ENCODE peak calls at places on chromosome 1, in four cellular contexts. One of them, this sample, is unnamed.

GRCh38 chr1:27391511-27392095 is 819 bp upstream of the GPR3 start:
- DNase-seq in IMR-90: peak; percentile 57
- DNase-seq in mesenchymal stem cell: no peak
- DNase-seq in H9: peak; percentile 86
- DNase-seq in this sample: peak; percentile 82

GRCh38 chr1:207981976-207982375 is 71.1 kb upstream of the CD34 start:
- DNase-seq in IMR-90: no peak
- DNase-seq in mesenchymal stem cell: no peak
- DNase-seq in H9: peak; percentile 78
- DNase-seq in this sample: peak; percentile 77

GRCh38 chr1:84370831-84371394 is 27.4 kb upstream of the DNASE2B start:
- DNase-seq in IMR-90: peak; percentile 88
- DNase-seq in mesenchymal stem cell: peak; percentile 89
- DNase-seq in H9: no peak
- DNase-seq in this sample: no peak

GRCh38 chr1:47675047-47675675 is 237.3 kb downstream of the FOXD2 start:
- DNase-seq in IMR-90: no peak
- DNase-seq in mesenchymal stem cell: no peak
- DNase-seq in H9: peak; percentile 27
- DNase-seq in this sample: peak; percentile 30

GRCh38 chr1:6700853-6701436 is 671 bp downstream of the DNAJC11 start:
- DNase-seq in IMR-90: no peak
- DNase-seq in mesenchymal stem cell: peak; percentile 30
- DNase-seq in H9: no peak
- DNase-seq in this sample: peak; percentile 55

GRCh38 chr1:3905266-3905952 is 5.3 kb upstream of the C1orf174 start:
- DNase-seq in IMR-90: no peak
- DNase-seq in mesenchymal stem cell: no peak
- DNase-seq in H9: no peak
- DNase-seq in this sample: no peak

GRCh38 chr1:208090776-208091291 is 153.3 kb downstream of the PLXNA2 start:
- DNase-seq in IMR-90: no peak
- DNase-seq in mesenchymal stem cell: no peak
- DNase-seq in H9: no peak
- DNase-seq in this sample: no peak

GRCh38 chr1:38783659-38784229 is 75.8 kb downstream of the RRAGC start:
- DNase-seq in IMR-90: no peak
- DNase-seq in mesenchymal stem cell: no peak
- DNase-seq in H9: no peak
- DNase-seq in this sample: no peak

GRCh38 chr1:26287033-26287711 is 7.3 kb downstream of the SH3BGRL3 start:
- DNase-seq in IMR-90: peak; percentile 21
- DNase-seq in mesenchymal stem cell: peak; percentile 21
- DNase-seq in H9: peak; percentile 24
- DNase-seq in this sample: no peak

GRCh38 chr1:65011983-65012382 is 45.6 kb upstream of the JAK1 start:
- DNase-seq in IMR-90: no peak
- DNase-seq in mesenchymal stem cell: no peak
- DNase-seq in H9: no peak
- DNase-seq in this sample: no peak

GRCh38 chr1:93080424-93080823 is 1.3 kb downstream of the MTF2 start:
- DNase-seq in IMR-90: peak; percentile 83
- DNase-seq in mesenchymal stem cell: peak; percentile 76
- DNase-seq in H9: no peak
- DNase-seq in this sample: peak; percentile 80

GRCh38 chr1:167499106-167499505 is 19.2 kb downstream of the CD247 start:
- DNase-seq in IMR-90: no peak
- DNase-seq in mesenchymal stem cell: no peak
- DNase-seq in H9: no peak
- DNase-seq in this sample: no peak

GRCh38 chr1:36570478-36571060 is 87.9 kb upstream of the CSF3R start:
- DNase-seq in IMR-90: no peak
- DNase-seq in mesenchymal stem cell: no peak
- DNase-seq in H9: no peak
- DNase-seq in this sample: no peak

GRCh38 chr1:213075725-213076124 is 24.7 kb downstream of the RPS6KC1 start:
- DNase-seq in IMR-90: no peak
- DNase-seq in mesenchymal stem cell: no peak
- DNase-seq in H9: no peak
- DNase-seq in this sample: no peak

GRCh38 chr1:35112668-35113067 is 33.5 kb downstream of the ZMYM1 start:
- DNase-seq in IMR-90: peak; percentile 5
- DNase-seq in mesenchymal stem cell: peak; percentile 7
- DNase-seq in H9: no peak
- DNase-seq in this sample: no peak

GRCh38 chr1:17265950-17266349 is 17.1 kb downstream of the PADI3 start:
- DNase-seq in IMR-90: no peak
- DNase-seq in mesenchymal stem cell: no peak
- DNase-seq in H9: no peak
- DNase-seq in this sample: no peak

DNA sequence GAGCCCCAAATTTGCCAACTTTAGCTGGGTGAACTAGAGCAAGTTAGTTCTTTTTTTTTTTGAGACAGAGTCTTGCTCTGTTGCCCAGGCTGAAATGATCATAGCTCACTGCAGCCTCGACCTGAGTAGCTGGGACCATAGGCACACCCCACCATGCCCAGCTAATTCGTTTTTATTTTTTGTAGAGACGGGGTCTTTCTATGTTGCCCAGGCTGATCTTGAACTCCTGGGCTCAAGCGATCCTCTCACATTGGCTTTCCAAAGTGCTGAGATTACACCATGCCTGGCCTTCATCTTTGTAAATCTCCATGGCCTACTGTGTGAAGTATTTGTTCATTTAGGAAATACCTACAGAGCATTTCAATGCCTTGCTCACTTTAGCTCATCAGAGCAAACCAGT is 105.6 kb upstream of the SLC44A3 start:
- DNase-seq in IMR-90: no peak
- DNase-seq in mesenchymal stem cell: no peak
- DNase-seq in H9: no peak
- DNase-seq in this sample: no peak
- H3K9ac ChIP-seq in IMR-90: no peak overlapping the region
- H3K9ac ChIP-seq in mesenchymal stem cell: peak overlapping the region; percentile 58
- H3K9ac ChIP-seq in H9: no peak overlapping the region
- H3K9ac ChIP-seq in this sample: no peak overlapping the region

GRCh38 chr1:29240400-29240837 is 4.1 kb downstream of the PTPRU start:
- DNase-seq in IMR-90: no peak
- DNase-seq in mesenchymal stem cell: peak; percentile 24
- DNase-seq in H9: peak; percentile 69
- DNase-seq in this sample: peak; percentile 98

GRCh38 chr1:29238601-29238964 is 2.3 kb downstream of the PTPRU start:
- DNase-seq in IMR-90: no peak
- DNase-seq in mesenchymal stem cell: no peak
- DNase-seq in H9: no peak
- DNase-seq in this sample: peak; percentile 61

GRCh38 chr1:29240986-29241385 is 4.7 kb downstream of the PTPRU start:
- DNase-seq in IMR-90: no peak
- DNase-seq in mesenchymal stem cell: no peak
- DNase-seq in H9: no peak
- DNase-seq in this sample: no peak

GRCh38 chr1:29237906-29238600 is 1.7 kb downstream of the PTPRU start:
- DNase-seq in IMR-90: no peak
- DNase-seq in mesenchymal stem cell: peak; percentile 50
- DNase-seq in H9: peak; percentile 59
- DNase-seq in this sample: peak; percentile 61

DNA sequence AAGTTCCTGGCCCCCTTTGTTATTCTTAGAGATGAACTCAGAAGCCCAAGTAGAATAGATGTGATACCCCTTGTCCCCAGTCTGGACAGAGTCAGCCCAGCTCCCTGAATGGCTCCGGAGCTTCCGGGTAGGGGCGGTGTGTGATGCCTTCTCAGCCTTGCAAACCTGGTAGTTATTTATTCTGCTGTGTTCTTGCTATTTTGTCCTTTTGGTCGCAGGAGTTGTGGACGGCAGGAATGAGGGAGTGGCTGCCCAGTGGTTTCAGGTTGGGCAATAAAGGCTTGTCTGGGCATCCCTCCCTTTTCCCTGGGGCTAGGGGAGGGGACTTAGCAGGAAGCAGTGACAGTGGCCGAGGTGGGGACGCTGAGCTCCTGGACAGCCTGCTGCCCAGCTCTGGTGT is 2.8 kb downstream of the PTPRU start:
- DNase-seq in IMR-90: no peak
- DNase-seq in mesenchymal stem cell: peak; percentile 33
- DNase-seq in H9: peak; percentile 57
- DNase-seq in this sample: peak; percentile 71
- H2BK5ac ChIP-seq in IMR-90: no peak overlapping the region
- H2BK5ac ChIP-seq in mesenchymal stem cell: no peak overlapping the region
- H2BK5ac ChIP-seq in H9: no peak overlapping the region
- H2BK5ac ChIP-seq in this sample: no peak overlapping the region

GRCh38 chr1:161869291-161869690 is 103.2 kb downstream of the ATF6 start:
- DNase-seq in IMR-90: no peak
- DNase-seq in mesenchymal stem cell: no peak
- DNase-seq in H9: no peak
- DNase-seq in this sample: no peak
- H3K9ac ChIP-seq in IMR-90: no peak overlapping the region
- H3K9ac ChIP-seq in mesenchymal stem cell: no peak overlapping the region
- H3K9ac ChIP-seq in H9: no peak overlapping the region
- H3K9ac ChIP-seq in this sample: no peak overlapping the region

GRCh38 chr1:244732846-244733450 is 80.0 kb downstream of the DESI2 start:
- DNase-seq in IMR-90: no peak
- DNase-seq in mesenchymal stem cell: no peak
- DNase-seq in H9: no peak
- DNase-seq in this sample: no peak

GRCh38 chr1:244730934-244731434 is 78.1 kb downstream of the DESI2 start:
- DNase-seq in IMR-90: no peak
- DNase-seq in mesenchymal stem cell: peak; percentile 6
- DNase-seq in H9: peak; percentile 56
- DNase-seq in this sample: peak; percentile 23

GRCh38 chr1:244735404-244735803 is 82.5 kb downstream of the DESI2 start:
- DNase-seq in IMR-90: peak; percentile 20
- DNase-seq in mesenchymal stem cell: no peak
- DNase-seq in H9: peak; percentile 58
- DNase-seq in this sample: peak; percentile 22

GRCh38 chr1:244731651-244732050 is 78.7 kb downstream of the DESI2 start:
- DNase-seq in IMR-90: no peak
- DNase-seq in mesenchymal stem cell: no peak
- DNase-seq in H9: no peak
- DNase-seq in this sample: no peak

GRCh38 chr1:244730153-244730933 is 77.4 kb downstream of the DESI2 start:
- DNase-seq in IMR-90: peak; percentile 49
- DNase-seq in mesenchymal stem cell: peak; percentile 48
- DNase-seq in H9: peak; percentile 51
- DNase-seq in this sample: peak; percentile 40
- H2BK5ac ChIP-seq in IMR-90: no peak overlapping the region
- H2BK5ac ChIP-seq in mesenchymal stem cell: no peak overlapping the region
- H2BK5ac ChIP-seq in H9: no peak overlapping the region
- H2BK5ac ChIP-seq in this sample: no peak overlapping the region

This sample was measured in mesendoderm.